ENCODE peak calls at places on chromosomes 16 and 17, in nine cellular contexts. O is HFF-Myc; T is NCI-H774; P is NT2/D1; D is sigmoid colon; F is T-helper 1 cell; K is amygdala; Z is D341Med; M is stimulated activated CD4-positive, alpha-beta T cell treated with anti-CD3 and anti-CD28 coated beads, Interleukin-1b, Interleukin-23, amount 100 ng/mL, for 24 hours. E is an unnamed sample.

GRCh38 chr17:8120520-8121443 is 2.5 kb upstream of the ALOXE3 start:
- DNase-seq in O (no peak), T (peak; percentile 24), P (no peak), D (peak; percentile 78), F (peak; percentile 56), K (peak; percentile 45), Z (peak; percentile 55), M (peak; percentile 75), E (peak; percentile 64)

GRCh38 chr17:38728290-38728831 is 1.8 kb upstream of the CISD3 start:
- DNase-seq in O (no peak), T (no peak), P (no peak), D (no peak), F (peak; percentile 53), K (no peak), Z (no peak), M (no peak), E (no peak)

GRCh38 chr17:31190351-31190750 is 95.6 kb downstream of the NF1 start:
- DNase-seq in O (no peak), T (no peak), P (no peak), D (no peak), F (no peak), K (no peak), Z (no peak), M (no peak), E (no peak)

GRCh38 chr16:49977427-49977826 is 47.6 kb upstream of the CNEP1R1 start:
- DNase-seq in O (no peak), T (no peak), P (no peak), D (no peak), F (no peak), K (no peak), Z (no peak), M (no peak), E (no peak)

GRCh38 chr17:19304751-19305150 is 57.8 kb downstream of the B9D1 start:
- DNase-seq in O (no peak), T (no peak), P (no peak), D (peak; percentile 62), F (no peak), K (no peak), Z (no peak), M (no peak), E (no peak)

GRCh38 chr16:35552763-35553162 is 2093.4 kb downstream of the TP53TG3F start:
- DNase-seq in O (no peak), T (no peak), P (no peak), D (no peak), F (no peak), K (no peak), Z (no peak), M (no peak), E (no peak)

GRCh38 chr16:35431829-35432663 is 1972.6 kb downstream of the TP53TG3F start:
- DNase-seq in O (no peak), T (no peak), P (peak; percentile 23), D (no peak), F (no peak), K (no peak), Z (no peak), M (no peak), E (no peak)

GRCh38 chr17:81229666-81229920 is 6.8 kb upstream of the CEP131 start:
- DNase-seq in O (no peak), T (no peak), P (no peak), D (no peak), F (no peak), K (no peak), Z (no peak), M (no peak), E (no peak)

GRCh38 chr16:79601092-79601977 is 798 bp upstream of the MAF start:
- DNase-seq in O (no peak), T (no peak), P (no peak), D (peak; percentile 83), F (peak; percentile 19), K (no peak), Z (no peak), M (no peak), E (peak; percentile 21)

GRCh38 chr16:50469121-50469743 is 79.0 kb upstream of the NKD1 start:
- DNase-seq in O (no peak), T (no peak), P (no peak), D (peak; percentile 35), F (no peak), K (no peak), Z (no peak), M (no peak), E (no peak)

GRCh38 chr17:33142703-33143299 is 150.3 kb downstream of the ASIC2 start:
- DNase-seq in O (peak; percentile 9), T (no peak), P (no peak), D (no peak), F (no peak), K (no peak), Z (no peak), M (no peak), E (no peak)

GRCh38 chr17:68906638-68907037 is 48.6 kb downstream of the ABCA8 start:
- DNase-seq in O (no peak), T (no peak), P (no peak), D (no peak), F (no peak), K (no peak), Z (peak; percentile 44), M (no peak), E (no peak)

GRCh38 chr17:17938388-17939107 is 33.7 kb downstream of the TOM1L2 start:
- DNase-seq in O (no peak), T (no peak), P (no peak), D (no peak), F (no peak), K (no peak), Z (no peak), M (no peak), E (no peak)

GRCh38 chr16:10938321-10938720 is 3.9 kb downstream of the DEXI start:
- DNase-seq in O (no peak), T (no peak), P (no peak), D (no peak), F (no peak), K (no peak), Z (no peak), M (no peak), E (no peak)

GRCh38 chr17:10268005-10268404 is 69.6 kb upstream of the GAS7 start:
- DNase-seq in O (no peak), T (no peak), P (no peak), D (no peak), F (no peak), K (no peak), Z (no peak), M (no peak), E (no peak)

GRCh38 chr17:55420776-55421178 is 858 bp downstream of the MMD start:
- DNase-seq in O (no peak), T (no peak), P (no peak), D (peak; percentile 86), F (peak; percentile 26), K (no peak), Z (peak; percentile 68), M (peak; percentile 25), E (peak; percentile 16)

GRCh38 chr17:16945513-16946201 is 26.3 kb downstream of the TNFRSF13B start:
- DNase-seq in O (no peak), T (no peak), P (peak; percentile 15), D (peak; percentile 50), F (no peak), K (no peak), Z (no peak), M (no peak), E (no peak)

GRCh38 chr17:77853208-77853977 is 105.1 kb upstream of the TNRC6C start:
- DNase-seq in O (no peak), T (no peak), P (no peak), D (no peak), F (no peak), K (no peak), Z (no peak), M (no peak), E (no peak)

GRCh38 chr16:85353839-85354622 is 241.8 kb upstream of the CIBAR2 start:
- DNase-seq in O (no peak), T (no peak), P (no peak), D (no peak), F (no peak), K (no peak), Z (no peak), M (no peak), E (no peak)

GRCh38 chr17:34999456-34999855 is 19.1 kb downstream of the LIG3 start:
- DNase-seq in O (no peak), T (no peak), P (no peak), D (no peak), F (no peak), K (no peak), Z (peak; percentile 74), M (no peak), E (no peak)

GRCh38 chr16:17845031-17845430 is 374.3 kb upstream of the XYLT1 start:
- DNase-seq in O (no peak), T (no peak), P (no peak), D (no peak), F (no peak), K (no peak), Z (no peak), M (no peak), E (peak; percentile 21)

GRCh38 chr17:6054372-6054771 is 15.8 kb upstream of the WSCD1 start:
- DNase-seq in O (no peak), T (no peak), P (no peak), D (no peak), F (no peak), K (no peak), Z (no peak), M (no peak), E (no peak)

GRCh38 chr17:55302407-55302787 is 37.6 kb downstream of the HLF start:
- DNase-seq in O (no peak), T (no peak), P (no peak), D (no peak), F (no peak), K (no peak), Z (no peak), M (no peak), E (no peak)

GRCh38 chr16:71965223-71965622 is 35.0 kb downstream of the PKD1L3 start:
- DNase-seq in O (no peak), T (no peak), P (no peak), D (no peak), F (no peak), K (no peak), Z (no peak), M (no peak), E (no peak)

GRCh38 chr16:35255186-35255803 is 1795.9 kb downstream of the TP53TG3F start:
- DNase-seq in O (no peak), T (peak; percentile 4), P (no peak), D (no peak), F (no peak), K (no peak), Z (no peak), M (no peak), E (no peak)

GRCh38 chr16:12766853-12767252 is 36.8 kb downstream of the CPPED1 start:
- DNase-seq in O (no peak), T (no peak), P (no peak), D (no peak), F (no peak), K (no peak), Z (no peak), M (no peak), E (no peak)

GRCh38 chr16:47059991-47060390 is 83.8 kb downstream of the NETO2 start:
- DNase-seq in O (no peak), T (no peak), P (no peak), D (peak; percentile 12), F (no peak), K (no peak), Z (no peak), M (no peak), E (no peak)

GRCh38 chr17:19386276-19386863 is 620 bp downstream of the MFAP4 start:
- DNase-seq in O (no peak), T (no peak), P (no peak), D (peak; percentile 94), F (no peak), K (no peak), Z (no peak), M (no peak), E (no peak)

GRCh38 chr17:44002141-44002848 is 2.1 kb upstream of the NAGS start:
- DNase-seq in O (no peak), T (no peak), P (no peak), D (no peak), F (no peak), K (no peak), Z (no peak), M (no peak), E (no peak)

GRCh38 chr17:61443475-61443882 is 8.7 kb upstream of the TBX4 start:
- DNase-seq in O (no peak), T (no peak), P (no peak), D (no peak), F (no peak), K (no peak), Z (peak; percentile 42), M (no peak), E (no peak)

GRCh38 chr17:70320642-70321345 is 151.5 kb downstream of the KCNJ2 start:
- DNase-seq in O (no peak), T (no peak), P (no peak), D (no peak), F (no peak), K (no peak), Z (no peak), M (no peak), E (no peak)